ENCODE peak calls at places on chromosomes 5 and 9, in four cellular contexts. One of them, this sample, is unnamed.

GRCh38 chr5:151158287-151158661 is 695 bp upstream of the ANXA6 start:
- DNase-seq in K562: peak
- DNase-seq in GM12878: no peak
- DNase-seq in HepG2: peak
- DNase-seq in this sample: no peak

GRCh38 chr9:93902051-93902779 is 52.9 kb downstream of the BARX1 start:
- DNase-seq in GM12878: no peak
- DNase-seq in K562: no peak
- DNase-seq in HepG2: no peak
- DNase-seq in this sample: peak

GRCh38 chr5:146107901-146108300 is 2.5 kb upstream of the PLAC8L1 start:
- DNase-seq in K562: no peak
- DNase-seq in GM12878: no peak
- DNase-seq in HepG2: no peak
- DNase-seq in this sample: no peak

GRCh38 chr9:112061152-112061740 is 113.9 kb downstream of the SUSD1 start:
- DNase-seq in K562: peak
- DNase-seq in HepG2: peak
- DNase-seq in GM12878: peak
- DNase-seq in this sample: no peak

GRCh38 chr5:146111409-146111808 is 6.0 kb upstream of the PLAC8L1 start:
- DNase-seq in HepG2: no peak
- DNase-seq in K562: peak
- DNase-seq in GM12878: no peak
- DNase-seq in this sample: no peak

GRCh38 chr5:42718591-42718990 is 38.0 kb upstream of the CCDC152 start:
- DNase-seq in K562: no peak
- DNase-seq in HepG2: no peak
- DNase-seq in GM12878: peak
- DNase-seq in this sample: no peak

GRCh38 chr5:52783226-52783959 is 4.3 kb upstream of the ITGA1 start:
- DNase-seq in K562: no peak
- DNase-seq in GM12878: no peak
- DNase-seq in HepG2: no peak
- DNase-seq in this sample: no peak

GRCh38 chr5:78483809-78484521 is 123.5 kb downstream of the SCAMP1 start:
- DNase-seq in GM12878: peak
- DNase-seq in K562: peak
- DNase-seq in HepG2: no peak
- DNase-seq in this sample: no peak

GRCh38 chr5:138968601-138969000 is 93.5 kb upstream of the LRRTM2 start:
- DNase-seq in K562: no peak
- DNase-seq in GM12878: no peak
- DNase-seq in HepG2: no peak
- DNase-seq in this sample: no peak

GRCh38 chr5:62488531-62488930 is 76.0 kb downstream of the IPO11 start:
- DNase-seq in K562: no peak
- DNase-seq in HepG2: no peak
- DNase-seq in GM12878: no peak
- DNase-seq in this sample: no peak

DNA sequence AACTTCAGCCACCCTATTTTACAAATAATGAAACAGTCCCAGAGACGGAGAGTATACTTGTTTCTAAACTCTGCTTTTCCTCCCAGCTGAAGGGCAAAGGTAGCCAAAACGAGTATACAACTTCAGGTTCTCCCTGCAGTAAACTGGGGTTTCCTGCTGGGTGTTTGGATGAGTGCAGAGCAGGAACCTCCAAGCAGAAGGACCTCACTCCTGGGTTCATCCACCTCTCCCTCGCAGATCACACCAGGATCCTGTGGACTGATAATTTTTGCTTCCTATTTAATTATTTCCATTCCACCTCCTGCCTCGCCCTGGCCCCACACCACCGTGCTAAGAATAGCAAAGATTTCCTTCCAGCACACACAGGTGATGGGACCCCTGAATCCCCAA is 2.0 kb upstream of the FOXB2 start:
- DNase-seq in GM12878: no peak
- DNase-seq in K562: no peak
- DNase-seq in HepG2: no peak
- DNase-seq in this sample: no peak
- TF ChIP-seq HDAC6 in GM12878: no peak
- TF ChIP-seq HDAC6 in K562: no peak
- TF ChIP-seq HDAC6 in HepG2: no peak
- TF ChIP-seq HDAC6 in this sample: no peak

DNA sequence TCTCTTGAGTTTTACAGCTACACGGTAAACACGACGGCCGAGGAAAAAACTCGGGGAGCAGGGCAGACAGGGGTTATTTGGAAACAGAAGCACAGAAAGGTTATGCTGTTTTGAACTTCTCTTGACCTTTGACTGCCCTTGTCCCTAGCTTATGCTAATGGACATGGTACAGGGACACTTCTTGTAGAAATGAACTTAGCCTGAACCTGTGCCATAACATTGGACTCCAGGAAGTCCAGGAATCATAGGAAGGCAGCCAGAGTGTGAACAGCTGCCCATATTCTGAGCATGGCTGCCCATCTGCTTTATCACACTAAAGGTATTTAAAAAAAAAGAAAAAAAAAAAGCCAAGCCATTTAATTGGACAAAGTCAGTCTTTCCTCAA is 46.1 kb downstream of the NR6A1 start:
- DNase-seq in HepG2: peak
- DNase-seq in GM12878: no peak
- DNase-seq in K562: no peak
- DNase-seq in this sample: no peak
- TF ChIP-seq HDAC6 in HepG2: no peak
- TF ChIP-seq HDAC6 in GM12878: no peak
- TF ChIP-seq HDAC6 in K562: no peak
- TF ChIP-seq HDAC6 in this sample: no peak

GRCh38 chr9:96721731-96722429 is 56.0 kb downstream of the ZNF510 start:
- DNase-seq in GM12878: no peak
- DNase-seq in HepG2: peak
- DNase-seq in K562: no peak
- DNase-seq in this sample: no peak

GRCh38 chr9:96725576-96725975 is 52.3 kb downstream of the ZNF510 start:
- DNase-seq in HepG2: no peak
- DNase-seq in GM12878: no peak
- DNase-seq in K562: no peak
- DNase-seq in this sample: no peak

GRCh38 chr9:96720435-96720834 is 57.5 kb downstream of the ZNF510 start:
- DNase-seq in HepG2: no peak
- DNase-seq in GM12878: no peak
- DNase-seq in K562: no peak
- DNase-seq in this sample: no peak

GRCh38 chr9:96721303-96721702 is 56.6 kb downstream of the ZNF510 start:
- DNase-seq in HepG2: no peak
- DNase-seq in K562: no peak
- DNase-seq in GM12878: no peak
- DNase-seq in this sample: no peak

GRCh38 chr9:96719538-96720315 is 58.2 kb downstream of the ZNF510 start:
- DNase-seq in GM12878: no peak
- DNase-seq in K562: no peak
- DNase-seq in HepG2: no peak
- DNase-seq in this sample: no peak
- TF ChIP-seq HDAC6 in GM12878: no peak
- TF ChIP-seq HDAC6 in K562: no peak
- TF ChIP-seq HDAC6 in HepG2: no peak
- TF ChIP-seq HDAC6 in this sample: no peak

GRCh38 chr5:92703991-92704390 is 877.0 kb downstream of the NR2F1-AS1 start:
- DNase-seq in GM12878: no peak
- DNase-seq in K562: no peak
- DNase-seq in HepG2: no peak
- DNase-seq in this sample: no peak

DNA sequence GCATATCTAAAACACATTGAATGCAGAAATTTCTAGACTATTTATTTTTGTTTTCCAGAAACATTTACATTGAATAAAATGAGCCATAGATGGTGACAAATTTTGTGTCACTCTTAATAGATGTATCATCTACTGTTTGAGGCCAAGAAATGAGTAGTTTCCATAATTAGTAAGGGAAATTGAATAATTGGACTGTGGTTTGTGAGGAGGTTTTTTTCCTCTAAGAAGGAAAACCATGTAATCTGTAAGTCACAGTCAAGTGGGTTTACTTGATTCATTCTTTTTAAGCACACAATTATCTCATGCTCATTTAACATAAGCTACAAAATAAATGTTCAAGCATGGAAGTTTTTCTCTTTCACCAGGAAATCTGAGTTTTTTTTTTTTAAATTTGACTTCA is 876.4 kb downstream of the NR2F1-AS1 start:
- DNase-seq in K562: no peak
- DNase-seq in HepG2: no peak
- DNase-seq in GM12878: no peak
- DNase-seq in this sample: no peak
- TF ChIP-seq HDAC6 in K562: no peak
- TF ChIP-seq HDAC6 in HepG2: no peak
- TF ChIP-seq HDAC6 in GM12878: no peak
- TF ChIP-seq HDAC6 in this sample: no peak

GRCh38 chr5:76180817-76181805 is 97.9 kb downstream of the SV2C start:
- DNase-seq in K562: peak
- DNase-seq in HepG2: no peak
- DNase-seq in GM12878: peak
- DNase-seq in this sample: no peak
- TF ChIP-seq HDAC6 in K562: no peak
- TF ChIP-seq HDAC6 in HepG2: no peak
- TF ChIP-seq HDAC6 in GM12878: no peak
- TF ChIP-seq HDAC6 in this sample: no peak

GRCh38 chr5:159021360-159022177 is 78.1 kb downstream of the EBF1 start:
- DNase-seq in K562: no peak
- DNase-seq in HepG2: no peak
- DNase-seq in GM12878: no peak
- DNase-seq in this sample: no peak
- TF ChIP-seq HDAC6 in K562: no peak
- TF ChIP-seq HDAC6 in HepG2: no peak
- TF ChIP-seq HDAC6 in GM12878: no peak
- TF ChIP-seq HDAC6 in this sample: no peak

GRCh38 chr9:78273761-78274160 is 23.2 kb upstream of the PSAT1 start:
- DNase-seq in HepG2: no peak
- DNase-seq in GM12878: no peak
- DNase-seq in K562: no peak
- DNase-seq in this sample: no peak
- TF ChIP-seq HDAC6 in HepG2: no peak
- TF ChIP-seq HDAC6 in GM12878: no peak
- TF ChIP-seq HDAC6 in K562: no peak
- TF ChIP-seq HDAC6 in this sample: no peak

GRCh38 chr9:131420913-131421312 is 27.0 kb downstream of the PRRC2B start:
- DNase-seq in K562: no peak
- DNase-seq in HepG2: peak
- DNase-seq in GM12878: no peak
- DNase-seq in this sample: no peak

GRCh38 chr9:131421691-131422090 is 27.8 kb downstream of the PRRC2B start:
- DNase-seq in K562: no peak
- DNase-seq in GM12878: no peak
- DNase-seq in HepG2: no peak
- DNase-seq in this sample: no peak

GRCh38 chr9:131426545-131426944 is 32.7 kb downstream of the PRRC2B start:
- DNase-seq in K562: no peak
- DNase-seq in HepG2: no peak
- DNase-seq in GM12878: no peak
- DNase-seq in this sample: no peak

GRCh38 chr9:131422241-131422792 is 28.4 kb downstream of the PRRC2B start:
- DNase-seq in K562: no peak
- DNase-seq in GM12878: no peak
- DNase-seq in HepG2: no peak
- DNase-seq in this sample: no peak

GRCh38 chr9:131423171-131423581 is 29.3 kb downstream of the PRRC2B start:
- DNase-seq in HepG2: no peak
- DNase-seq in K562: no peak
- DNase-seq in GM12878: peak
- DNase-seq in this sample: no peak
- TF ChIP-seq HDAC6 in HepG2: no peak
- TF ChIP-seq HDAC6 in K562: no peak
- TF ChIP-seq HDAC6 in GM12878: no peak
- TF ChIP-seq HDAC6 in this sample: no peak

DNA sequence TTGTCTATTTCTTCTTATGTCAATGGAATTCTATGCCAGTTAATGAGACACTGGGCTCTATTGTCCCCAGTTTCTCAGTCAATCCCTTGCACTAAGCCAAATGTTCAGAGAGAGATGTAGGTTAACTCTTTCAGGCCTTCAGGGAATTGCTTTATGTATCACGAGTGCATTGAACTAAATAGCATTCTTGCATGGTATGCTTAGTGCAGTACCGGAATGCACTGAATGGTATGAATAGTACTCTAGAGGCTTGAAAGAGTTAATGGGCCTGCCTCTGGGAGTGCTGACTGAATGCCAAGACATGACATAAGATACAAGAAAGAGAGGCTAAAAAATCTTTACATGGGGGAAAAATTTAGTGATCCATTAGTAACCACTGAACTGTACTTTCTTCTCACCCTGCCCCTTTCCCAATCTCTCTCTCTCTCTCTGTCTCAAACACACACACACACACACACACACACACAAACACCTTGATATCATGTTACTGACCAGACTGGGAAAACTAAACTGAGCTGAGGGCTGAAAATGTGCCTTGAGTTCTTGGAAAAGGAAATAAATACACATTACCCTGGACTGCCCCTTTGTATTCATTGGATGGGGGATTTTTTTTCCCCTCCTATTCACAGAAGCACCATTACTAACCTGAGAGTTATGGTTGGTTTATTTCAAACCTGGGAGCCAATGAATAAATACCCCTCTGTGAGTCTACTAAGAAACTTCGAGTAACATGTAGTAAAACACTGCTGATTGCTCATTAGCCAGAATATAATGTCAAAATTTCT is 35.4 kb upstream of the TMC1 start:
- DNase-seq in HepG2: no peak
- DNase-seq in GM12878: no peak
- DNase-seq in K562: no peak
- DNase-seq in this sample: no peak
- TF ChIP-seq HDAC6 in HepG2: no peak
- TF ChIP-seq HDAC6 in GM12878: no peak
- TF ChIP-seq HDAC6 in K562: no peak
- TF ChIP-seq HDAC6 in this sample: no peak

This sample was measured in H1.